ENCODE peak calls at places on chromosomes 6 and 20, in eight cellular contexts. V is A549, X is heart left ventricle, S is K562, T is sigmoid colon, J is upper lobe of left lung, P is Peyer's patch, N is adrenal gland. M is an unnamed sample.

GRCh38 chr6:44662461-44663121 is 275.1 kb downstream of the CDC5L start:
- DNase-seq in J (peak; percentile 33), P (peak; percentile 22), T (no peak), N (no peak), X (no peak), V (no peak), S (no peak), M (no peak)

GRCh38 chr6:96812077-96812703 is 25.1 kb downstream of the GPR63 start:
- DNase-seq in V (no peak), P (no peak), S (no peak), T (no peak), X (no peak), N (no peak), J (no peak), M (no peak)

GRCh38 chr20:52047811-52048302 is 143.7 kb downstream of the ZFP64 start:
- DNase-seq in N (no peak), P (no peak), V (no peak), X (peak; percentile 21), T (no peak), J (no peak), S (no peak), M (no peak)

GRCh38 chr6:11374036-11375010 is 141.9 kb upstream of the NEDD9 start:
- DNase-seq in T (no peak), P (peak; percentile 47), N (no peak), S (no peak), J (no peak), V (no peak), X (no peak), M (no peak)

GRCh38 chr6:118892248-118893094 is 1.5 kb upstream of the ASF1A start:
- DNase-seq in P (no peak), T (no peak), N (no peak), S (peak; percentile 45), J (no peak), X (no peak), V (no peak), M (no peak)

GRCh38 chr6:135267085-135267484 is 86.0 kb downstream of the MYB start:
- DNase-seq in N (no peak), J (no peak), P (no peak), T (no peak), V (no peak), X (no peak), S (no peak), M (no peak)

GRCh38 chr6:10957414-10957886 is 70.6 kb downstream of the SYCP2L start:
- DNase-seq in N (no peak), V (no peak), S (no peak), J (no peak), T (no peak), P (no peak), X (no peak), M (no peak)

GRCh38 chr6:12138377-12138776 is 126.3 kb downstream of the HIVEP1 start:
- DNase-seq in T (no peak), P (no peak), J (no peak), V (no peak), X (no peak), N (no peak), S (no peak), M (no peak)

GRCh38 chr20:45892049-45892816 is 1.1 kb downstream of the CTSA start:
- DNase-seq in S (peak; percentile 58), T (peak; percentile 59), V (peak; percentile 50), P (no peak), J (peak; percentile 40), X (no peak), N (peak; percentile 75), M (no peak)

GRCh38 chr6:142474446-142475289 is 172.9 kb downstream of the ADGRG6 start:
- DNase-seq in P (no peak), X (no peak), S (peak; percentile 58), N (no peak), T (no peak), V (peak; percentile 65), J (no peak), M (no peak)

GRCh38 chr6:21769405-21769851 is 175.9 kb downstream of the SOX4 start:
- DNase-seq in J (no peak), N (no peak), S (no peak), X (peak; percentile 36), P (no peak), V (no peak), T (no peak), M (peak; percentile 34)

GRCh38 chr6:96059586-96059985 is 43.8 kb downstream of the FUT9 start:
- DNase-seq in X (no peak), V (no peak), P (no peak), J (no peak), T (no peak), S (no peak), N (no peak), M (no peak)

GRCh38 chr6:109093732-109094131 is 914 bp downstream of the SESN1 start:
- DNase-seq in T (no peak), P (no peak), V (no peak), J (no peak), X (no peak), N (no peak), S (peak; percentile 36), M (no peak)

GRCh38 chr6:32082951-32083350 is 26.2 kb downstream of the TNXB start:
- DNase-seq in V (peak; percentile 32), S (no peak), J (peak; percentile 34), P (no peak), N (peak; percentile 73), T (peak; percentile 90), X (peak; percentile 46), M (no peak)

GRCh38 chr6:20202070-20202658 is 10.1 kb downstream of the MBOAT1 start:
- DNase-seq in T (no peak), S (peak; percentile 71), P (no peak), V (peak; percentile 84), J (no peak), X (no peak), N (no peak), M (no peak)
- H3K4me3 ChIP-seq in T (no peak overlapping the region), S (no peak overlapping the region), P (no peak overlapping the region), V (peak overlapping the region; percentile 4), J (no peak overlapping the region), X (no peak overlapping the region), N (no peak overlapping the region), M (no peak overlapping the region)

DNA sequence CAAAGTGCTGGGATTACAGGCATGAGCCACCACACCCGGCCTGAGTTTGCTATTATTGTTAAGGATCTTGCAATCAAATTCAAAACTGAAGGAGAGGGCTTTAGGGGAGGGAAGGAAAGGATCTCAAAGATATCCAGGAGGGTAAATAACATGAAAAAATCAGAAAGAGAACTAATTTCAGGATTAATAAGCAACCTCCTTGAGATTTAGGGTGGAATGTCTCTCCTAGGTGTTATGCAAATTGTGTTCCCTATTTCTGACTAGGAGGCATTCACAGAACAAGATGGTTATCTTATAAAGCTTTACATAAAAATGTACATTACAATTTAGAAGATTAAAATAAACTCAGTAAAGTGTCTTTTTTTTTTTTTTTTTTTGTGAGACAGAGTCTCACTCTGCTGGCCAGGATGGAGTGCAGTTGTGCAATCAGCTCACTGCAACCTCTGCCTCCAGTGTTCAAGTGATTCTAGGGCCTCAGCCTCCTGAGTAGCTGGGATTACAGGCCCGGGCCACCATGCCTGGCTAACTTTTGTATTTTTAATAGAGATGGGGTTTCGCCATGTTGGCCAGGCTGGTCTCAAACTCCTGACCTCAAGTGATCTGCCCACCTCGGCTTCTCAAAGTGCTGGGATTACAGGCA is 92.1 kb upstream of the BEND3 start:
- DNase-seq in P (no peak), N (no peak), J (peak; percentile 34), S (no peak), T (no peak), V (no peak), X (no peak), M (no peak)
- TF ChIP-seq POLR2A in P (no peak), N (no peak), J (no peak), S (no peak), T (no peak), V (no peak), X (no peak), M (no peak)

GRCh38 chr20:14334306-14334930 is 3.0 kb downstream of the FLRT3 start:
- DNase-seq in J (peak; percentile 60), N (no peak), V (peak; percentile 71), P (no peak), S (no peak), X (no peak), T (peak; percentile 67), M (peak; percentile 50)

GRCh38 chr20:14333734-14334133 is 3.7 kb downstream of the FLRT3 start:
- DNase-seq in X (no peak), N (no peak), P (no peak), V (no peak), S (no peak), T (no peak), J (no peak), M (no peak)

GRCh38 chr20:14335122-14335521 is 2.3 kb downstream of the FLRT3 start:
- DNase-seq in J (no peak), N (no peak), V (no peak), P (no peak), X (no peak), S (no peak), T (no peak), M (no peak)

GRCh38 chr20:14331671-14332070 is 5.7 kb downstream of the FLRT3 start:
- DNase-seq in V (no peak), P (no peak), J (no peak), T (no peak), S (no peak), X (no peak), N (no peak), M (no peak)

DNA sequence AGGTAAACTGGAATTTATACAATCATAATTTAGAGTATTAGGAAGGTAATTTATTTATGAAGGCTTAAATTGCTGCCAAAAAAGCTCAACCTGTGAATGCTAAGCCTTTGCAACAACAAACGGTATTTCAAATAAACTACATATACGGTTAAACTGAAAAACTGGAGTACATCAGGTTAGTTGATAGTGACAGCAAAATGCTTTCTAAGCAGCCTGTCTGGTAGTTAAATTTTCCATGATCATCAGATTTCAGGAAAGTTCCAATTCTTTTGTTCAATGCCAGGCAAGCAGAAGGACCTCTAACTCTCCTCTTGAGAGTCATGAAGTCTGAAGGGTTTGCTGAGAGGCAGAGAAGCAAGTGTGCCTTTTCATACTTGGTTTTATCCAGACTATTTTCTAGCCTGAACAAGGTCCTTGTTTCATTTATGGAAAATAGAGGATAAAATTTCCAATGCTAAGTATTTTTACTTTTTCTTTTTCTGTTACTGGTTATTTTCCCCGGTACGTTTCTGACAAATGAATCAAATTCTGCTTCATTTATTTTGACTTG is 4.5 kb downstream of the FLRT3 start:
- DNase-seq in X (no peak), V (no peak), P (no peak), S (no peak), J (no peak), N (no peak), T (no peak), M (no peak)
- H3K4me3 ChIP-seq in X (no peak overlapping the region), V (no peak overlapping the region), P (no peak overlapping the region), S (no peak overlapping the region), J (peak overlapping the region; percentile 43), N (no peak overlapping the region), T (peak overlapping the region; percentile 52), M (no peak overlapping the region)

DNA sequence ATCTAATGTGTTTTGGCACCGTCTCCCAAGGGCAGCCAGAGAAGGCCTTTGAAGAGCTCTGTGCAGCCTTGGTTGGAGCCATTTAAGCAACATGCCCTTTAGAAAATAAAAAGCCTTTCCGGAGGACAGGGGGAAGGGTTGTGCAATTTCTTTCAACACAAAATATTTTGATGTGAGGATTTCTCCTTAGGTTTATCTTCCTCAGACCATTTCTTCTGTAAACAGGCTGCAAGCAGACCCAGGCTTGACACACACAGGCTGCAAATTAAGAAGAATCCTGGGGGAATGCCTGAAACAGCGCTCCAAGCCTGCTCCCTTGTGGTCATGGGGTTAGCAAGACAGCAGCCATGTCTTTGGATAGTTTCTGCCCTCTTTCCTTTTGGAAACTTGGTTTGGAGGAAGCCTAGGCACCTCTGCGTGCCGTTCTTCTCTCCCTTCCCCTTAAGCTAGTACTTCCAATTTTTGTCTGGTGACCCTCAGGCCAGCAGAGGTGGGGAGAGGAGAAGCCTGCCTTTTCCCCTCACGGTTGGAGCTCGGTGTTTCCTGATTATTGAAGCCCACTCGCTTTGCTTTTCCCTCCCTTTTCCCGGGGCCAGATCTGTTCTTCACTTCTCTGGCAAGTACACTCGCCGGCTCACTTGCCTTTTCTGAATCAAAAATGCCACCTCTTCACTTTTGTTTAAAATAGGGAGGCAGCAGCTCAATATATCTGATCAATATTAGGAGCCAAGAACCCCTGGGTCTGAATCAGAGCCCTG is 39.6 kb upstream of the NOX3 start:
- DNase-seq in X (peak; percentile 22), V (no peak), P (no peak), S (peak; percentile 8), T (peak; percentile 80), J (no peak), N (peak; percentile 65), M (peak; percentile 82)
- TF ChIP-seq POLR2A in X (no peak), V (no peak), P (no peak), S (no peak), T (no peak), J (no peak), N (no peak), M (no peak)